ENCODE peak calls at places on chromosomes 1 and 21, in five cellular contexts. One of them, this sample, is unnamed. For H3K4me1 and H3K27me3, the result is how much of the 10 kb centered on the place peaks cover.

GRCh38 chr21:33434770-33435360 is 31.7 kb downstream of the IFNGR2 start:
- DNase-seq in heart left ventricle: no peak
- DNase-seq in lower lobe of right lung: peak
- DNase-seq in aorta: no peak
- DNase-seq in endodermal cell: no peak
- DNase-seq in this sample: no peak

GRCh38 chr21:34953950-34954349 is 95.2 kb downstream of the RUNX1 start:
- DNase-seq in heart left ventricle: no peak
- DNase-seq in lower lobe of right lung: no peak
- DNase-seq in aorta: no peak
- DNase-seq in endodermal cell: no peak
- DNase-seq in this sample: no peak

GRCh38 chr1:151611288-151611790 is 511 bp upstream of the SNX27 start:
- DNase-seq in heart left ventricle: no peak
- DNase-seq in lower lobe of right lung: peak
- DNase-seq in aorta: no peak
- DNase-seq in endodermal cell: no peak
- DNase-seq in this sample: no peak

GRCh38 chr1:225979421-225979820 is 19.7 kb downstream of the SDE2 start:
- DNase-seq in heart left ventricle: no peak
- DNase-seq in lower lobe of right lung: no peak
- DNase-seq in aorta: no peak
- DNase-seq in endodermal cell: no peak
- DNase-seq in this sample: no peak

GRCh38 chr1:156499703-156500577 is 635 bp downstream of the MEF2D start:
- DNase-seq in heart left ventricle: peak
- DNase-seq in lower lobe of right lung: no peak
- DNase-seq in aorta: peak
- DNase-seq in endodermal cell: peak
- DNase-seq in this sample: peak

GRCh38 chr1:116334015-116334547 is 39.0 kb upstream of the ATP1A1 start:
- DNase-seq in heart left ventricle: peak
- DNase-seq in lower lobe of right lung: peak
- DNase-seq in aorta: no peak
- DNase-seq in endodermal cell: no peak
- DNase-seq in this sample: peak

GRCh38 chr1:152917794-152918193 is 9.4 kb downstream of the IVL start:
- DNase-seq in heart left ventricle: no peak
- DNase-seq in lower lobe of right lung: no peak
- DNase-seq in aorta: no peak
- DNase-seq in endodermal cell: no peak
- DNase-seq in this sample: no peak

GRCh38 chr1:77889240-77889637 is 815 bp downstream of the NEXN start:
- DNase-seq in heart left ventricle: no peak
- DNase-seq in lower lobe of right lung: no peak
- DNase-seq in aorta: no peak
- DNase-seq in endodermal cell: no peak
- DNase-seq in this sample: no peak

GRCh38 chr1:207801819-207802218 is 50.0 kb downstream of the CD46 start:
- DNase-seq in heart left ventricle: no peak
- DNase-seq in lower lobe of right lung: no peak
- DNase-seq in aorta: no peak
- DNase-seq in endodermal cell: no peak
- DNase-seq in this sample: no peak

GRCh38 chr1:38152351-38153082 is 105.9 kb upstream of the POU3F1 start:
- DNase-seq in heart left ventricle: no peak
- DNase-seq in lower lobe of right lung: no peak
- DNase-seq in aorta: no peak
- DNase-seq in endodermal cell: no peak
- DNase-seq in this sample: no peak

GRCh38 chr1:160674415-160674814 is 27.6 kb upstream of the SLAMF1 start:
- DNase-seq in heart left ventricle: no peak
- DNase-seq in lower lobe of right lung: no peak
- DNase-seq in aorta: no peak
- DNase-seq in endodermal cell: no peak
- DNase-seq in this sample: no peak

GRCh38 chr21:31912501-31912900 is 39.7 kb downstream of the HUNK start:
- DNase-seq in heart left ventricle: no peak
- DNase-seq in lower lobe of right lung: no peak
- DNase-seq in aorta: no peak
- DNase-seq in endodermal cell: peak
- DNase-seq in this sample: no peak

GRCh38 chr21:31911138-31911907 is 38.5 kb downstream of the HUNK start:
- DNase-seq in heart left ventricle: no peak
- DNase-seq in lower lobe of right lung: no peak
- DNase-seq in aorta: no peak
- DNase-seq in endodermal cell: peak
- DNase-seq in this sample: no peak

GRCh38 chr21:31909772-31910470 is 37.1 kb downstream of the HUNK start:
- DNase-seq in heart left ventricle: no peak
- DNase-seq in lower lobe of right lung: no peak
- DNase-seq in aorta: no peak
- DNase-seq in endodermal cell: no peak
- DNase-seq in this sample: no peak

GRCh38 chr21:31908106-31909031 is 35.5 kb downstream of the HUNK start:
- DNase-seq in heart left ventricle: no peak
- DNase-seq in lower lobe of right lung: no peak
- DNase-seq in aorta: no peak
- DNase-seq in endodermal cell: peak
- DNase-seq in this sample: no peak

DNA sequence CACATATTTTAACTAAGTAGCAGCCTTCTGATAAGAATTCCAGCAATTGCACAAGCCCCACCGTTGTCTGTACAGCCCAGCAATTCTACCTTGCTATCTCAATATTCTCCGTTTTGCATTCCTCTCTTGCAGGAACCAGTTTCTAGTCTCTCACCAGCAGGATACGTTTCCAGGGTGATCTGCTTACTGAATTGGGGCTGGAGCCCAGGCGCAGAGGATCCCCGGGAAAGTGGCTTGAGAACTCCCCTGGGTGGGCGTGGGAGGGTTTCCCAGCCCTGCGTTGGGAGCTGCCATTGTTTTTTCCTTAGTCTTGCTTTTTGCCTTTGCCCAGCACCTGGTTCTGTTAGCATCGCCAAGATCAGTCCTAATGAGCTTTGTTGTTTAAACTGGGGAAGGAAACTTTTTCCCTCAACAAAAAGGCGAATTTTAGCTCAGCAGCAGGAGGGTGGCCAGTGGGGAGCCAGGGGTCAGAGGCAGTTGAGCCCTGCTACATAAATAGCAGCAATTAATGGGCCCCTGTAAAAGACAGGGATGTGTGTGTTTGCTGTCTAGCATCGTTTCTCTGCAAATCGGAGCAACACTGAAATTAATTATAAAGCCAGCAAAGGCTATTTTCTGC is 36.4 kb downstream of the HUNK start:
- DNase-seq in heart left ventricle: no peak
- DNase-seq in lower lobe of right lung: no peak
- DNase-seq in aorta: no peak
- DNase-seq in endodermal cell: peak
- DNase-seq in this sample: no peak
- H3K4me1 ChIP-seq in heart left ventricle: under half
- H3K4me1 ChIP-seq in lower lobe of right lung: under half
- H3K4me1 ChIP-seq in aorta: under half
- H3K4me1 ChIP-seq in endodermal cell: under half
- H3K4me1 ChIP-seq in this sample: under half

DNA sequence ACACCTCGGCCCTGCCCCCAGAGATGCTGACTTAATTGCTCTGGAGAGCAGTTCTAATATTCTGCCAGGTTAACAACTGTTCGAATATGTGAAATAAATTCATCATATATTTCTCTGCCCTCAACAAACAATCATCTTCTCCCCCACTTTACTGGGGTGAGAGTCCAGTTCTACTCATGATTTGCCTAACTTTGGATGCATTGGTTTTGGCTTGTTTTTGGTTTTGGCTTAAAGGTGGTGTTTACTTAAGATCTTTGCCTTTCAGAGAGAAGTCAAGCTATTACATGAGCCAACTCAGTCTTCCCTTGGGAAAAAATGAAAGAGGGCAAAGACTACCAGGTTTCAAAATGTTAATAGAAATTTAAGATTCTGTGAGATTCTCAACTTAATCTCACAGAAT is 213.7 kb downstream of the SEC16B start:
- DNase-seq in heart left ventricle: no peak
- DNase-seq in lower lobe of right lung: no peak
- DNase-seq in aorta: no peak
- DNase-seq in endodermal cell: no peak
- DNase-seq in this sample: no peak
- H3K27ac ChIP-seq in heart left ventricle: no peak
- H3K27ac ChIP-seq in lower lobe of right lung: no peak
- H3K27ac ChIP-seq in aorta: no peak
- H3K27ac ChIP-seq in endodermal cell: no peak
- H3K27ac ChIP-seq in this sample: no peak

DNA sequence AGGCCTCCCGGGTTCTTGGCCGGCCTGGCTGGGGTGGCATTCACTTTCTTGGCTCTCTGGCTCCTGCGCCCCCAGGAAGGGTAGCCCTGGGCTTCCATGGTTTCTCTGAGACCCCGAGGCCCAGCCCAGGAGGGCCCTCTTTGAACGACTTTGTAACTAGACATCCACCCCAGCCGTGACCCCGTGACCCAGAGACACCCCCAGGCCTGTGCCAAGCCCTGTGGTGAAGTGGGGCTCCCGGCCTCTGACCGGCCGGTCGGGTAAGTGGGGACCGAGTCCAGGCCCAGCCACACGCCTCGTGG is 64.0 kb downstream of the COL18A1 start:
- DNase-seq in heart left ventricle: no peak
- DNase-seq in lower lobe of right lung: peak
- DNase-seq in aorta: no peak
- DNase-seq in endodermal cell: no peak
- DNase-seq in this sample: no peak
- H3K27me3 ChIP-seq in heart left ventricle: under half
- H3K27me3 ChIP-seq in lower lobe of right lung: under half
- H3K27me3 ChIP-seq in aorta: under half
- H3K27me3 ChIP-seq in endodermal cell: under half
- H3K27me3 ChIP-seq in this sample: under half

GRCh38 chr1:148318900-148319242 is 164.2 kb downstream of the PPIAL4G start:
- DNase-seq in heart left ventricle: no peak
- DNase-seq in lower lobe of right lung: no peak
- DNase-seq in aorta: no peak
- DNase-seq in endodermal cell: no peak
- DNase-seq in this sample: no peak

GRCh38 chr1:148318123-148318899 is 164.8 kb downstream of the PPIAL4G start:
- DNase-seq in heart left ventricle: no peak
- DNase-seq in lower lobe of right lung: peak
- DNase-seq in aorta: peak
- DNase-seq in endodermal cell: no peak
- DNase-seq in this sample: peak

GRCh38 chr1:148315081-148315811 is 163.2 kb upstream of the NBPF11 start:
- DNase-seq in heart left ventricle: no peak
- DNase-seq in lower lobe of right lung: no peak
- DNase-seq in aorta: no peak
- DNase-seq in endodermal cell: no peak
- DNase-seq in this sample: no peak

GRCh38 chr1:148317288-148317985 is 165.4 kb upstream of the NBPF11 start:
- DNase-seq in heart left ventricle: no peak
- DNase-seq in lower lobe of right lung: no peak
- DNase-seq in aorta: no peak
- DNase-seq in endodermal cell: no peak
- DNase-seq in this sample: no peak
- H3K4me1 ChIP-seq in heart left ventricle: under half
- H3K4me1 ChIP-seq in lower lobe of right lung: under half
- H3K4me1 ChIP-seq in aorta: under half
- H3K4me1 ChIP-seq in endodermal cell: under half
- H3K4me1 ChIP-seq in this sample: under half

GRCh38 chr21:42310411-42311001 is 4.7 kb downstream of the TFF3 start:
- DNase-seq in heart left ventricle: no peak
- DNase-seq in lower lobe of right lung: no peak
- DNase-seq in aorta: no peak
- DNase-seq in endodermal cell: peak
- DNase-seq in this sample: no peak

GRCh38 chr21:42308914-42309752 is 6.1 kb downstream of the TFF3 start:
- DNase-seq in heart left ventricle: no peak
- DNase-seq in lower lobe of right lung: no peak
- DNase-seq in aorta: no peak
- DNase-seq in endodermal cell: peak
- DNase-seq in this sample: no peak

GRCh38 chr21:42308161-42308913 is 6.9 kb downstream of the TFF3 start:
- DNase-seq in heart left ventricle: no peak
- DNase-seq in lower lobe of right lung: no peak
- DNase-seq in aorta: no peak
- DNase-seq in endodermal cell: peak
- DNase-seq in this sample: peak

GRCh38 chr21:42311160-42311559 is 4.0 kb downstream of the TFF3 start:
- DNase-seq in heart left ventricle: no peak
- DNase-seq in lower lobe of right lung: no peak
- DNase-seq in aorta: no peak
- DNase-seq in endodermal cell: no peak
- DNase-seq in this sample: no peak

DNA sequence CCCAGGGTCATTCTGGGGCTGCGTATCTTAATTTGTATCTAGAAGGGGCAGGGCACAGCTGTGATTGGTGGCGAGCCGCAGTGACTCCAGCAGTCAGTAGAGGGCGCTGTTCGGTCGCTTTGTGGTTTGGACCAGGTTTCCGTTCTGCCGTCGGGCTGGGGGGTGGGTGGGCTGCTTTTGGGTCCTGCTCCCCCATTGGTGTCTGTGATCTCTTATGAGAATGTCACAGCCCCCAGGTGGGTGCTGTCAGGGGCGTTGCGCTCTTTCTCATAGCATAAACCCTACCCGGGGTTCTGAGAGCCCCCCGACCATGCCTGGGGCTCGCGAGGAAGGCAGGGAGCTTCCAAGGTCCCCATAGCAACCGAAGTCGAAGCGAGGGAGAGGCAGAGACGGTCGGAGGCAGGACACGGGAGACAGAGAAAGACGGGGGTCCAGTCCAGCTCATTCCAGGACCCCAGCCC is 5.4 kb downstream of the TFF3 start:
- DNase-seq in heart left ventricle: no peak
- DNase-seq in lower lobe of right lung: peak
- DNase-seq in aorta: no peak
- DNase-seq in endodermal cell: peak
- DNase-seq in this sample: peak
- H3K27ac ChIP-seq in heart left ventricle: no peak
- H3K27ac ChIP-seq in lower lobe of right lung: no peak
- H3K27ac ChIP-seq in aorta: no peak
- H3K27ac ChIP-seq in endodermal cell: no peak
- H3K27ac ChIP-seq in this sample: no peak

DNA sequence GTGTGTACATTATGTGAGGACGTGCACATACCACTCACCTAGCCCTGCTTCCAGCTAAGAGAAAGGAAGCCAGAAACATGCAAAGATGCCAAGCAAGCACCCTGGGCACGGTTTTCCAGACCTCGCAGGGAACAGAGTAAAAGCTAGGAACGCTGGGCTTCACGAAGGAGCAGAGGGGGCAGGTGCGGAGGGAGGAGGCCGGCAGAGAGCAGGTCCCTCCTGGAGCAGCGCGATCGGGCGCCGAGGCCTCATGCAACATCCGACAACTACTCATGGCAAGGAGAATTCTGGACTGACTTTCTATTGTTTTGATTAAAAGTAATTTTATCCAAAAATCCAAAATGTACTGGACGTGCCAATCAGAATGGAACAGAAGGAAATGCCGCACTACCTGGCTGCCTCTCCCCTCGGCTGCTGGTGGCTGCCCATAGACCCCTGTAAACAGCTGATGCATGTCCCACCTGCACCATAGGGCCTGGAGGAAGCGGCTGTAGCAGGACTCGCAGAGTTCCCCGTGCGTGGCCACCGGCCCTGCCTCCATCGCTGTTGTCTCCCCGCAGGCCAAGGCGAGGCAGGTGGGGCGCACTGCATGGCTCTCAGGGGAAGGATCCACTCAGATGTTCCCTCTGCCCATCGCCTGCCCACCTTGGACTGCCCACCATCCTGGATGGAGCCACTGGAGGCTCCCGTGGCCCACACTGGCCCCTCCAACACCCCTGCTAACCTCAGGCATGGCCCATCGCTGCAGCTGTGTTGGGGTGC is 93.5 kb downstream of the WDR4 start:
- DNase-seq in heart left ventricle: no peak
- DNase-seq in lower lobe of right lung: no peak
- DNase-seq in aorta: no peak
- DNase-seq in endodermal cell: no peak
- DNase-seq in this sample: no peak
- H3K27me3 ChIP-seq in heart left ventricle: under half
- H3K27me3 ChIP-seq in lower lobe of right lung: under half
- H3K27me3 ChIP-seq in aorta: under half
- H3K27me3 ChIP-seq in endodermal cell: under half
- H3K27me3 ChIP-seq in this sample: under half

This sample was measured in right cardiac atrium.